ENCODE peak calls at places on chromosomes 2 and 18, in ten cellular contexts. A is T follicular helper cell; Q is stimulated activated naive B cell treated with anti-CD40 and anti-IgM and Interleukin-4, amounts not matched to agents 10 μg/mL and 1 μg/mL and 100 μg/mL, for 72 hours; E is hypothalamus; O is sigmoid colon; S is AG08396; L is central memory CD4-positive, alpha-beta T cell; H is GF-D8; C is colonic mucosa; G is AG08395. B is an unnamed sample.

GRCh38 chr18:395481-396250 is 104.8 kb downstream of the COLEC12 start:
- DNase-seq in E (no peak), Q (no peak), O (no peak), L (no peak), S (peak; percentile 52), H (no peak), G (peak; percentile 75), C (no peak), A (no peak), B (no peak)

GRCh38 chr2:232885264-232885961 is 15.3 kb downstream of the SNORC start:
- DNase-seq in E (no peak), H (no peak), G (no peak), A (no peak), L (no peak), Q (no peak), S (no peak), C (no peak), O (no peak), B (no peak)

GRCh38 chr18:75220786-75221355 is 10.3 kb downstream of the TSHZ1 start:
- DNase-seq in S (no peak), O (no peak), C (no peak), E (no peak), L (no peak), G (no peak), A (no peak), H (no peak), Q (no peak), B (no peak)

GRCh38 chr2:238585836-238586821 is 159.4 kb downstream of the ASB1 start:
- DNase-seq in L (no peak), H (no peak), Q (no peak), O (peak; percentile 76), A (no peak), C (no peak), G (peak; percentile 48), E (peak; percentile 25), S (no peak), B (peak; percentile 39)

GRCh38 chr2:164784376-164784775 is 57.2 kb downstream of the COBLL1 start:
- DNase-seq in H (no peak), C (no peak), O (no peak), A (no peak), G (no peak), L (no peak), Q (no peak), S (no peak), E (no peak), B (no peak)

GRCh38 chr2:239463541-239464165 is 62.8 kb upstream of the HDAC4 start:
- DNase-seq in A (no peak), G (no peak), S (no peak), Q (no peak), E (no peak), H (no peak), O (peak; percentile 65), L (no peak), C (no peak), B (no peak)

GRCh38 chr2:138787053-138787666 is 7.0 kb upstream of the NXPH2 start:
- DNase-seq in A (no peak), O (no peak), L (no peak), H (no peak), Q (no peak), G (peak; percentile 26), E (no peak), C (no peak), S (peak; percentile 43), B (peak; percentile 76)

GRCh38 chr2:29599946-29600345 is 321.4 kb downstream of the ALK start:
- DNase-seq in Q (no peak), A (no peak), H (no peak), L (no peak), E (no peak), C (no peak), G (no peak), O (no peak), S (no peak), B (no peak)

GRCh38 chr2:46849741-46850474 is 65.7 kb downstream of the MCFD2 start:
- DNase-seq in A (no peak), Q (no peak), S (peak; percentile 70), L (no peak), H (no peak), C (peak; percentile 59), E (no peak), O (peak; percentile 84), G (no peak), B (no peak)

GRCh38 chr2:47422016-47422415 is 19.1 kb downstream of the MSH2 start:
- DNase-seq in H (no peak), O (no peak), C (no peak), S (no peak), L (no peak), E (no peak), Q (no peak), A (no peak), G (no peak), B (no peak)

GRCh38 chr2:148614332-148615049 is 30.1 kb upstream of the EPC2 start:
- DNase-seq in S (peak; percentile 10), Q (peak; percentile 10), O (no peak), L (no peak), C (peak; percentile 18), G (peak; percentile 10), H (peak; percentile 24), A (no peak), E (peak; percentile 4), B (peak; percentile 60)

GRCh38 chr2:166671831-166672230 is 177.8 kb upstream of the SCN7A start:
- DNase-seq in A (no peak), S (no peak), O (no peak), Q (no peak), H (no peak), C (no peak), L (no peak), E (no peak), G (no peak), B (no peak)

GRCh38 chr18:22827216-22827615 is 105.9 kb upstream of the RBBP8 start:
- DNase-seq in C (no peak), A (no peak), G (no peak), Q (no peak), E (no peak), O (no peak), S (no peak), H (peak; percentile 75), L (no peak), B (peak; percentile 39)

GRCh38 chr2:191656389-191656788 is 21.5 kb upstream of the NABP1 start:
- DNase-seq in Q (no peak), L (no peak), E (no peak), S (no peak), H (no peak), O (no peak), G (peak; percentile 41), A (no peak), C (no peak), B (no peak)

GRCh38 chr2:225328192-225328591 is 71.3 kb upstream of the NYAP2 start:
- DNase-seq in O (no peak), E (no peak), Q (no peak), C (no peak), S (peak; percentile 13), L (no peak), A (no peak), H (no peak), G (no peak), B (no peak)

GRCh38 chr2:84486436-84487115 is 27.5 kb upstream of the SUCLG1 start:
- DNase-seq in E (no peak), A (no peak), S (no peak), C (peak; percentile 87), L (no peak), Q (no peak), O (no peak), G (peak; percentile 7), H (no peak), B (no peak)

GRCh38 chr18:55338955-55339662 is 248.9 kb downstream of the TCF4 start:
- DNase-seq in C (no peak), G (peak; percentile 28), A (no peak), H (peak; percentile 75), Q (no peak), E (no peak), O (no peak), S (no peak), L (no peak), B (peak; percentile 61)

GRCh38 chr2:69385443-69386151 is 1.4 kb downstream of the GFPT1 start:
- DNase-seq in G (no peak), A (no peak), E (no peak), Q (no peak), C (peak; percentile 40), S (no peak), O (no peak), L (no peak), H (no peak), B (no peak)

GRCh38 chr2:118094503-118094902 is 6.2 kb downstream of the INSIG2 start:
- DNase-seq in G (no peak), O (no peak), Q (no peak), S (no peak), C (no peak), H (no peak), A (no peak), E (no peak), L (peak; percentile 17), B (no peak)

GRCh38 chr2:181683518-181684453 is 3.5 kb upstream of the NEUROD1 start:
- DNase-seq in S (peak; percentile 69), E (no peak), L (no peak), G (peak; percentile 53), O (peak; percentile 63), H (no peak), A (no peak), C (no peak), Q (no peak), B (no peak)

GRCh38 chr2:32212293-32212692 is 46.6 kb downstream of the SLC30A6 start:
- DNase-seq in O (no peak), G (no peak), C (no peak), E (no peak), L (no peak), H (no peak), Q (no peak), S (no peak), A (no peak), B (peak; percentile 22)

GRCh38 chr2:68282814-68283812 is 30.8 kb upstream of the PPP3R1 start:
- DNase-seq in Q (no peak), H (peak; percentile 4), G (peak; percentile 60), A (peak; percentile 1), O (no peak), C (no peak), L (peak; percentile 42), S (peak; percentile 52), E (no peak), B (peak; percentile 25)

GRCh38 chr2:98188351-98189046 is 101.5 kb downstream of the VWA3B start:
- DNase-seq in G (peak; percentile 17), Q (no peak), A (no peak), S (no peak), E (no peak), O (no peak), L (no peak), H (no peak), C (no peak), B (no peak)

GRCh38 chr18:8657873-8658521 is 47.4 kb upstream of the MTCL1 start:
- DNase-seq in S (peak; percentile 52), G (no peak), Q (no peak), L (no peak), A (no peak), C (no peak), H (no peak), O (no peak), E (peak; percentile 6), B (no peak)

GRCh38 chr2:9961014-9961413 is 9.5 kb downstream of the GRHL1 start:
- DNase-seq in E (no peak), O (no peak), S (no peak), C (no peak), G (no peak), H (no peak), Q (no peak), A (no peak), L (no peak), B (no peak)

GRCh38 chr2:96354492-96354891 is 18.9 kb downstream of the NCAPH start:
- DNase-seq in O (no peak), C (no peak), G (no peak), E (no peak), Q (no peak), L (no peak), H (no peak), S (no peak), A (no peak), B (no peak)

GRCh38 chr2:16100006-16100405 is 159.7 kb downstream of the MYCN start:
- DNase-seq in C (no peak), S (no peak), E (no peak), H (no peak), L (no peak), O (no peak), Q (no peak), A (no peak), G (no peak), B (no peak)

GRCh38 chr2:36455011-36455410 is 99.4 kb downstream of the CRIM1 start:
- DNase-seq in Q (no peak), A (no peak), G (no peak), E (no peak), L (no peak), H (no peak), O (no peak), S (no peak), C (no peak), B (no peak)